ENCODE peak calls at places on chromosomes 6 and 20, in six cellular contexts. P is activated B cell treated with CpG ODN at 0.5 μM for 24 hours, R is A673, M is HFF-Myc, Q is upper lobe of right lung, D is kidney epithelial cell. Z is an unnamed sample.

GRCh38 chr6:160978141-160978926 is 13.2 kb upstream of the MAP3K4 start:
- DNase-seq in D (no peak), Q (no peak), R (no peak), M (no peak), P (no peak), Z (no peak)

GRCh38 chr6:170152111-170152926 is 138.6 kb downstream of the DLL1 start:
- DNase-seq in R (no peak), M (no peak), D (peak; percentile 10), P (no peak), Q (no peak), Z (no peak)

GRCh38 chr6:29553268-29554057 is 6.1 kb downstream of the UBD start:
- DNase-seq in Q (peak; percentile 91), P (peak; percentile 42), R (peak; percentile 23), M (peak; percentile 11), D (no peak), Z (peak; percentile 87)

GRCh38 chr20:47318596-47319516 is 37.6 kb downstream of the ZMYND8 start:
- DNase-seq in D (no peak), P (no peak), R (no peak), Q (peak; percentile 93), M (no peak), Z (peak; percentile 96)

GRCh38 chr6:43927525-43928210 is 157.7 kb downstream of the VEGFA start:
- DNase-seq in Q (peak; percentile 41), M (no peak), R (peak; percentile 65), P (no peak), D (no peak), Z (peak; percentile 50)

GRCh38 chr6:91781946-91782345 is 1195.1 kb upstream of the MAP3K7 start:
- DNase-seq in R (peak; percentile 24), M (no peak), P (no peak), Q (no peak), D (no peak), Z (no peak)

GRCh38 chr20:41137412-41138216 is at the start of gene PLCG1:
- DNase-seq in M (no peak), D (no peak), P (peak; percentile 79), Q (peak; percentile 91), R (peak; percentile 88), Z (peak; percentile 91)

GRCh38 chr6:53794073-53794719 is 609 bp upstream of the LRRC1 start:
- DNase-seq in P (no peak), R (peak; percentile 80), Q (peak; percentile 81), D (no peak), M (peak; percentile 88), Z (peak; percentile 86)

GRCh38 chr6:159093608-159094443 is 49.0 kb upstream of the TAGAP start:
- DNase-seq in Q (no peak), D (no peak), M (no peak), R (no peak), P (no peak), Z (no peak)